ENCODE peak calls at places on chromosomes 1 and 21, in five cellular contexts. One of them, this sample, is unnamed. For H3K4me1, the result is how much of the 10 kb centered on the place peaks cover.

GRCh38 chr1:10741696-10742095 is 54.8 kb downstream of the CASZ1 start:
- DNase-seq in vagina: no peak
- DNase-seq in lung: no peak
- DNase-seq in A673: no peak
- DNase-seq in uterus: no peak
- DNase-seq in this sample: no peak

GRCh38 chr1:89464008-89464407 is 60.6 kb upstream of the LRRC8B start:
- DNase-seq in A673: no peak
- DNase-seq in vagina: no peak
- DNase-seq in uterus: no peak
- DNase-seq in lung: no peak
- DNase-seq in this sample: no peak

GRCh38 chr1:64292399-64292798 is 89.0 kb downstream of the UBE2U start:
- DNase-seq in A673: no peak
- DNase-seq in vagina: no peak
- DNase-seq in uterus: no peak
- DNase-seq in lung: no peak
- DNase-seq in this sample: no peak

GRCh38 chr21:42646076-42646825 is 7.2 kb upstream of the PDE9A start:
- DNase-seq in A673: no peak
- DNase-seq in vagina: no peak
- DNase-seq in lung: no peak
- DNase-seq in uterus: no peak
- DNase-seq in this sample: no peak

GRCh38 chr1:64962447-64962846 is 3.9 kb downstream of the JAK1 start:
- DNase-seq in uterus: no peak
- DNase-seq in vagina: no peak
- DNase-seq in A673: peak
- DNase-seq in lung: no peak
- DNase-seq in this sample: no peak

GRCh38 chr1:3453203-3453761 is 1.2 kb upstream of the ARHGEF16 start:
- DNase-seq in A673: peak
- DNase-seq in vagina: no peak
- DNase-seq in lung: peak
- DNase-seq in uterus: peak
- DNase-seq in this sample: peak

GRCh38 chr1:12144969-12145368 is 21.8 kb upstream of the TNFRSF1B start:
- DNase-seq in A673: no peak
- DNase-seq in vagina: no peak
- DNase-seq in lung: no peak
- DNase-seq in uterus: no peak
- DNase-seq in this sample: peak

GRCh38 chr1:38133781-38134180 is 87.2 kb upstream of the POU3F1 start:
- DNase-seq in uterus: no peak
- DNase-seq in lung: no peak
- DNase-seq in A673: no peak
- DNase-seq in vagina: no peak
- DNase-seq in this sample: peak

GRCh38 chr1:233625510-233625981 is 11.6 kb downstream of the KCNK1 start:
- DNase-seq in uterus: no peak
- DNase-seq in lung: no peak
- DNase-seq in A673: no peak
- DNase-seq in vagina: no peak
- DNase-seq in this sample: no peak

GRCh38 chr1:50497007-50497406 is 73.8 kb upstream of the DMRTA2 start:
- DNase-seq in vagina: no peak
- DNase-seq in uterus: no peak
- DNase-seq in lung: no peak
- DNase-seq in A673: no peak
- DNase-seq in this sample: no peak

GRCh38 chr1:226677121-226678020 is 61.7 kb downstream of the ITPKB start:
- DNase-seq in A673: no peak
- DNase-seq in uterus: peak
- DNase-seq in lung: peak
- DNase-seq in vagina: no peak
- DNase-seq in this sample: peak

GRCh38 chr1:155051777-155052398 is 772 bp downstream of the ADAM15 start:
- DNase-seq in A673: peak
- DNase-seq in uterus: peak
- DNase-seq in vagina: no peak
- DNase-seq in lung: peak
- DNase-seq in this sample: peak

GRCh38 chr1:3922201-3922725 is 22.2 kb upstream of the C1orf174 start:
- DNase-seq in vagina: no peak
- DNase-seq in uterus: no peak
- DNase-seq in lung: peak
- DNase-seq in A673: peak
- DNase-seq in this sample: no peak

GRCh38 chr1:236336084-236336483 is 54.3 kb upstream of the ERO1B start:
- DNase-seq in vagina: peak
- DNase-seq in A673: no peak
- DNase-seq in uterus: no peak
- DNase-seq in lung: no peak
- DNase-seq in this sample: no peak

GRCh38 chr1:104358621-104359020 is 608.9 kb downstream of the AMY1C start:
- DNase-seq in lung: no peak
- DNase-seq in vagina: no peak
- DNase-seq in A673: no peak
- DNase-seq in uterus: no peak
- DNase-seq in this sample: no peak

GRCh38 chr1:237542525-237543418 is 347.9 kb downstream of the ZP4 start:
- DNase-seq in A673: no peak
- DNase-seq in vagina: no peak
- DNase-seq in uterus: no peak
- DNase-seq in lung: no peak
- DNase-seq in this sample: no peak

GRCh38 chr1:36350659-36351171 is 27.3 kb upstream of the EVA1B start:
- DNase-seq in A673: peak
- DNase-seq in lung: no peak
- DNase-seq in vagina: no peak
- DNase-seq in uterus: no peak
- DNase-seq in this sample: no peak

GRCh38 chr1:59350521-59350920 is 53.6 kb downstream of the FGGY start:
- DNase-seq in vagina: no peak
- DNase-seq in lung: no peak
- DNase-seq in A673: no peak
- DNase-seq in uterus: no peak
- DNase-seq in this sample: no peak

GRCh38 chr1:7248402-7248805 is 463.1 kb downstream of the CAMTA1 start:
- DNase-seq in lung: no peak
- DNase-seq in uterus: no peak
- DNase-seq in A673: no peak
- DNase-seq in vagina: peak
- DNase-seq in this sample: no peak

GRCh38 chr1:41935226-41935625 is 16.5 kb upstream of the HIVEP3 start:
- DNase-seq in vagina: no peak
- DNase-seq in A673: peak
- DNase-seq in lung: no peak
- DNase-seq in uterus: no peak
- DNase-seq in this sample: no peak

GRCh38 chr1:3014443-3015268 is 6.6 kb upstream of the ACTRT2 start:
- DNase-seq in vagina: no peak
- DNase-seq in A673: no peak
- DNase-seq in uterus: no peak
- DNase-seq in lung: no peak
- DNase-seq in this sample: no peak

GRCh38 chr1:6144622-6145021 is 35.5 kb downstream of the CHD5 start:
- DNase-seq in vagina: no peak
- DNase-seq in A673: no peak
- DNase-seq in lung: no peak
- DNase-seq in uterus: no peak
- DNase-seq in this sample: no peak

GRCh38 chr1:168469690-168470089 is 74.1 kb downstream of the XCL2 start:
- DNase-seq in uterus: peak
- DNase-seq in A673: peak
- DNase-seq in lung: no peak
- DNase-seq in vagina: no peak
- DNase-seq in this sample: peak

GRCh38 chr21:41824466-41825207 is 54.5 kb downstream of the PRDM15 start:
- DNase-seq in uterus: no peak
- DNase-seq in lung: no peak
- DNase-seq in A673: no peak
- DNase-seq in vagina: no peak
- DNase-seq in this sample: no peak

GRCh38 chr1:116321766-116322175 is 51.3 kb upstream of the ATP1A1 start:
- DNase-seq in vagina: no peak
- DNase-seq in A673: no peak
- DNase-seq in uterus: no peak
- DNase-seq in lung: no peak
- DNase-seq in this sample: peak

GRCh38 chr21:38379171-38379570 is 119.1 kb downstream of the ERG start:
- DNase-seq in uterus: no peak
- DNase-seq in lung: no peak
- DNase-seq in A673: no peak
- DNase-seq in vagina: no peak
- DNase-seq in this sample: no peak

GRCh38 chr1:76065212-76065611 is 9.3 kb upstream of the ST6GALNAC3 start:
- DNase-seq in uterus: no peak
- DNase-seq in A673: no peak
- DNase-seq in vagina: no peak
- DNase-seq in lung: no peak
- DNase-seq in this sample: no peak

GRCh38 chr1:240706150-240706904 is 94.4 kb upstream of the GREM2 start:
- DNase-seq in uterus: no peak
- DNase-seq in A673: no peak
- DNase-seq in vagina: no peak
- DNase-seq in lung: no peak
- DNase-seq in this sample: no peak

GRCh38 chr1:119673171-119673940 is 25.3 kb upstream of the ZNF697 start:
- DNase-seq in A673: no peak
- DNase-seq in lung: no peak
- DNase-seq in uterus: no peak
- DNase-seq in vagina: no peak
- DNase-seq in this sample: no peak

GRCh38 chr1:164575356-164575755 is 16.4 kb downstream of the PBX1 start:
- DNase-seq in vagina: no peak
- DNase-seq in uterus: no peak
- DNase-seq in lung: no peak
- DNase-seq in A673: no peak
- DNase-seq in this sample: no peak

GRCh38 chr1:171636141-171636540 is 14.1 kb downstream of the MYOCOS start:
- DNase-seq in uterus: no peak
- DNase-seq in A673: no peak
- DNase-seq in vagina: no peak
- DNase-seq in lung: no peak
- DNase-seq in this sample: no peak

GRCh38 chr1:3217096-3217724 is 148.2 kb downstream of the PRDM16 start:
- DNase-seq in A673: no peak
- DNase-seq in lung: no peak
- DNase-seq in uterus: no peak
- DNase-seq in vagina: no peak
- DNase-seq in this sample: no peak

GRCh38 chr1:64357376-64357775 is 112.6 kb upstream of the CACHD1 start:
- DNase-seq in A673: no peak
- DNase-seq in lung: no peak
- DNase-seq in uterus: no peak
- DNase-seq in vagina: no peak
- DNase-seq in this sample: no peak

GRCh38 chr1:175757381-175758015 is 14.1 kb upstream of the TNR start:
- DNase-seq in vagina: no peak
- DNase-seq in uterus: no peak
- DNase-seq in lung: no peak
- DNase-seq in A673: peak
- DNase-seq in this sample: no peak

GRCh38 chr1:244361764-244362473 is 89.8 kb downstream of the ADSS2 start:
- DNase-seq in uterus: no peak
- DNase-seq in lung: no peak
- DNase-seq in vagina: no peak
- DNase-seq in A673: no peak
- DNase-seq in this sample: no peak

DNA sequence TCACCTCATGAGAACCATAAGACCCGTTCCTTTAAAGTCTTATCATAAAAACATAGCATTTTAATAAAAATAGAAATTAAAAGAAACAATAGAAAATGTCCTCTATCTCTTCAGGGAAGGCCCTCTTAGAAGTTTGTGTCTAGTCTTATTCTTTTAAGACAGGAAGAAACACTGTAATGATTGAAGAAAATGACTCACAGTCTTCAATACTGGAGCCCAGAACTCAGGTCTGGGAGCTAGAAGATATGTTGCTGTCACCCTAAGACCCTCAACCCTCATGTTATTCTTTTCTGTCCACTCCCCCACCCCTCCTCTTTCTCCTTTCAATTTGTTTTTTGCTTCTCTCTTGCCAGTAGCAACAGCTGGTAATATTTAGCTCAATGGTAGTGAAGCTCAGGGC is 12.1 kb downstream of the DUSP10 start:
- DNase-seq in lung: no peak
- DNase-seq in vagina: peak
- DNase-seq in A673: no peak
- DNase-seq in uterus: no peak
- DNase-seq in this sample: no peak
- H3K4me1 ChIP-seq in lung: under half
- H3K4me1 ChIP-seq in vagina: under half
- H3K4me1 ChIP-seq in A673: under half
- H3K4me1 ChIP-seq in uterus: under half
- H3K4me1 ChIP-seq in this sample: under half

GRCh38 chr1:178579562-178579961 is 66.7 kb downstream of the TEX35 start:
- DNase-seq in lung: no peak
- DNase-seq in uterus: no peak
- DNase-seq in vagina: no peak
- DNase-seq in A673: peak
- DNase-seq in this sample: no peak

GRCh38 chr1:178580096-178580495 is 67.2 kb downstream of the TEX35 start:
- DNase-seq in vagina: no peak
- DNase-seq in lung: no peak
- DNase-seq in uterus: no peak
- DNase-seq in A673: no peak
- DNase-seq in this sample: no peak

GRCh38 chr1:178580876-178581275 is 68.0 kb downstream of the TEX35 start:
- DNase-seq in uterus: no peak
- DNase-seq in lung: no peak
- DNase-seq in vagina: no peak
- DNase-seq in A673: no peak
- DNase-seq in this sample: no peak

GRCh38 chr1:178579095-178579494 is 66.2 kb downstream of the TEX35 start:
- DNase-seq in vagina: no peak
- DNase-seq in lung: no peak
- DNase-seq in uterus: no peak
- DNase-seq in A673: no peak
- DNase-seq in this sample: no peak

GRCh38 chr1:178581351-178581951 is 68.5 kb downstream of the TEX35 start:
- DNase-seq in A673: no peak
- DNase-seq in uterus: no peak
- DNase-seq in vagina: no peak
- DNase-seq in lung: no peak
- DNase-seq in this sample: no peak
- TF ChIP-seq CTCF in A673: no peak
- TF ChIP-seq CTCF in uterus: no peak
- TF ChIP-seq CTCF in vagina: no peak
- TF ChIP-seq CTCF in lung: no peak
- TF ChIP-seq CTCF in this sample: no peak

GRCh38 chr1:110186558-110186957 is 23.6 kb upstream of the KCNC4 start:
- DNase-seq in vagina: no peak
- DNase-seq in uterus: no peak
- DNase-seq in lung: no peak
- DNase-seq in A673: no peak
- DNase-seq in this sample: no peak
- H3K4me1 ChIP-seq in vagina: under half
- H3K4me1 ChIP-seq in uterus: under half
- H3K4me1 ChIP-seq in lung: under half
- H3K4me1 ChIP-seq in A673: under half
- H3K4me1 ChIP-seq in this sample: under half

GRCh38 chr1:150486966-150487762 is at the start of gene TARS2:
- DNase-seq in A673: peak
- DNase-seq in vagina: peak
- DNase-seq in uterus: peak
- DNase-seq in lung: peak
- DNase-seq in this sample: peak
- TF ChIP-seq CTCF in A673: peak
- TF ChIP-seq CTCF in vagina: peak
- TF ChIP-seq CTCF in uterus: peak
- TF ChIP-seq CTCF in lung: no peak
- TF ChIP-seq CTCF in this sample: no peak